ENCODE peak calls at places on chromosomes 5 and 9, in five cellular contexts. Z is H9; B is GM23338; U is WERI-Rb-1; W is activated CD8-positive, alpha-beta T cell treated with anti-CD3 and anti-CD28 coated beads for 36 hours. F is an unnamed sample.

GRCh38 chr9:33331411-33331891 is 41.1 kb downstream of the NFX1 start:
- DNase-seq in Z (no peak), B (no peak), U (no peak), W (no peak), F (no peak)

GRCh38 chr9:95365766-95366165 is 48.3 kb upstream of the FANCC start:
- DNase-seq in Z (no peak), B (no peak), U (no peak), W (no peak), F (no peak)

GRCh38 chr5:124905756-124906155 is 159.3 kb upstream of the ZNF608 start:
- DNase-seq in Z (no peak), B (no peak), U (no peak), W (no peak), F (no peak)

GRCh38 chr5:121088341-121088740 is 624.2 kb downstream of the PRR16 start:
- DNase-seq in Z (no peak), B (no peak), U (no peak), W (no peak), F (no peak)

GRCh38 chr5:29758986-29759421 is 1434.5 kb upstream of the CDH6 start:
- DNase-seq in Z (no peak), B (peak), U (peak), W (no peak), F (no peak)

GRCh38 chr5:16666861-16667481 is 50.2 kb upstream of the RETREG1 start:
- DNase-seq in Z (no peak), B (peak), U (peak), W (peak), F (no peak)

GRCh38 chr5:79689541-79690466 is at the start of gene CMYA5:
- DNase-seq in Z (peak), B (peak), U (no peak), W (no peak), F (no peak)

GRCh38 chr5:10860645-10861455 is 99.8 kb upstream of the DAP start:
- DNase-seq in Z (no peak), B (no peak), U (no peak), W (no peak), F (no peak)

GRCh38 chr5:170070556-170071412 is 34.9 kb upstream of the FOXI1 start:
- DNase-seq in Z (peak), B (peak), U (peak), W (peak), F (no peak)

GRCh38 chr5:141528401-141528984 is 39.6 kb downstream of the PCDHGC5 start:
- DNase-seq in Z (no peak), B (no peak), U (no peak), W (no peak), F (peak)

GRCh38 chr5:105836263-105836662 is 1834.5 kb downstream of the EFNA5 start:
- DNase-seq in Z (no peak), B (no peak), U (no peak), W (no peak), F (no peak)

GRCh38 chr5:179606071-179606909 is 17.2 kb downstream of the HNRNPH1 start:
- DNase-seq in Z (no peak), B (no peak), U (no peak), W (no peak), F (no peak)

GRCh38 chr5:133247881-133248642 is 196.2 kb downstream of the HSPA4 start:
- DNase-seq in Z (peak), B (peak), U (peak), W (no peak), F (no peak)

GRCh38 chr9:94767331-94768099 is 41.0 kb downstream of the AOPEP start:
- DNase-seq in Z (no peak), B (no peak), U (no peak), W (no peak), F (no peak)

GRCh38 chr5:132100672-132101261 is 27.2 kb downstream of the CSF2 start:
- DNase-seq in Z (no peak), B (no peak), U (no peak), W (peak), F (no peak)

GRCh38 chr5:112492291-112492690 is 73.2 kb upstream of the EPB41L4A start:
- DNase-seq in Z (peak), B (peak), U (peak), W (peak), F (no peak)

GRCh38 chr9:4793412-4794005 is 765 bp downstream of the RCL1 start:
- DNase-seq in Z (no peak), B (no peak), U (no peak), W (no peak), F (no peak)

GRCh38 chr5:65926276-65926761 is at the start of gene ERBIN:
- DNase-seq in Z (peak), B (peak), U (peak), W (peak), F (peak)

GRCh38 chr5:68396722-68397121 is 181.2 kb downstream of the PIK3R1 start:
- DNase-seq in Z (no peak), B (no peak), U (peak), W (no peak), F (no peak)

GRCh38 chr5:88880196-88880595 is 2.8 kb downstream of the MEF2C start:
- DNase-seq in Z (no peak), B (no peak), U (no peak), W (no peak), F (no peak)

GRCh38 chr5:143031781-143032724 is 261.9 kb downstream of the ARHGAP26 start:
- DNase-seq in Z (no peak), B (no peak), U (peak), W (no peak), F (no peak)

GRCh38 chr9:134063088-134063875 is 4.5 kb downstream of the BRD3 start:
- DNase-seq in Z (peak), B (no peak), U (no peak), W (no peak), F (no peak)

GRCh38 chr5:93607367-93608258 is 24.6 kb downstream of the NR2F1 start:
- DNase-seq in Z (peak), B (peak), U (peak), W (peak), F (no peak)

GRCh38 chr5:36644727-36645126 is 38.3 kb downstream of the SLC1A3 start:
- DNase-seq in Z (no peak), B (peak), U (no peak), W (no peak), F (no peak)

GRCh38 chr9:76441551-76442322 is 17.2 kb upstream of the GCNT1 start:
- DNase-seq in Z (no peak), B (no peak), U (no peak), W (peak), F (no peak)

GRCh38 chr5:123036391-123037103 is at the start of gene PPIC:
- DNase-seq in Z (peak), B (peak), U (peak), W (peak), F (peak)

GRCh38 chr5:56608216-56608925 is 207.0 kb upstream of the MAP3K1 start:
- DNase-seq in Z (no peak), B (no peak), U (no peak), W (no peak), F (no peak)

GRCh38 chr9:92097997-92098482 is 17.2 kb downstream of the SPTLC1 start:
- DNase-seq in Z (peak), B (peak), U (no peak), W (peak), F (no peak)

GRCh38 chr9:78963911-78964310 is 607.9 kb upstream of the TLE4 start:
- DNase-seq in Z (no peak), B (no peak), U (no peak), W (no peak), F (no peak)

GRCh38 chr9:78954286-78954685 is 617.5 kb upstream of the TLE4 start:
- DNase-seq in Z (no peak), B (no peak), U (no peak), W (no peak), F (no peak)

GRCh38 chr9:78962186-78962585 is 609.6 kb upstream of the TLE4 start:
- DNase-seq in Z (no peak), B (no peak), U (no peak), W (no peak), F (no peak)

DNA sequence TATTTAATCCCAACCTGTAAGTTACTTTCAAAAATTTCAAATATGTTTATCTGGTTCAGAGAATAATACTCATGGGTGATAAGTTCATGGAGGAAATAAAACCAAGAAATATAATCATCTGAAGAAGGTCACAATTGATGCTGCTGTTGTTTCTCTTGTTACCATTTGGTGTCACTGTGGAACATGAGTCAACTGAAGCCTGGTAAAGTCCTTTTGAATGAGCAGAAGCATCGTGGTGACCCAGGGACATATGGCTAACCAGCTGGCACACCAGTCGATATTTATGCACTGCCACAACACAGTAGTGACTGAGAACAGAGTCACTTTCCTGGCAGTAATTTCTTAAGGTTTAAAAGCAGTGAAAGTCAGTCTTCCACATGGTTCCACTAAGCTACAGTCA is 612.9 kb upstream of the TLE4 start:
- DNase-seq in Z (no peak), B (peak), U (peak), W (no peak), F (no peak)
- TF ChIP-seq CTCF in Z (peak), B (peak), U (peak), W (no peak), F (no peak)

GRCh38 chr9:1729631-1730030 is 285.5 kb upstream of the SMARCA2 start:
- DNase-seq in Z (no peak), B (no peak), U (no peak), W (no peak), F (no peak)

GRCh38 chr9:1723616-1724015 is 291.5 kb upstream of the SMARCA2 start:
- DNase-seq in Z (no peak), B (no peak), U (no peak), W (no peak), F (no peak)

GRCh38 chr9:1722404-1722803 is 292.7 kb upstream of the SMARCA2 start:
- DNase-seq in Z (peak), B (peak), U (no peak), W (no peak), F (no peak)

GRCh38 chr9:1732670-1733069 is 282.5 kb upstream of the SMARCA2 start:
- DNase-seq in Z (no peak), B (no peak), U (no peak), W (peak), F (no peak)

DNA sequence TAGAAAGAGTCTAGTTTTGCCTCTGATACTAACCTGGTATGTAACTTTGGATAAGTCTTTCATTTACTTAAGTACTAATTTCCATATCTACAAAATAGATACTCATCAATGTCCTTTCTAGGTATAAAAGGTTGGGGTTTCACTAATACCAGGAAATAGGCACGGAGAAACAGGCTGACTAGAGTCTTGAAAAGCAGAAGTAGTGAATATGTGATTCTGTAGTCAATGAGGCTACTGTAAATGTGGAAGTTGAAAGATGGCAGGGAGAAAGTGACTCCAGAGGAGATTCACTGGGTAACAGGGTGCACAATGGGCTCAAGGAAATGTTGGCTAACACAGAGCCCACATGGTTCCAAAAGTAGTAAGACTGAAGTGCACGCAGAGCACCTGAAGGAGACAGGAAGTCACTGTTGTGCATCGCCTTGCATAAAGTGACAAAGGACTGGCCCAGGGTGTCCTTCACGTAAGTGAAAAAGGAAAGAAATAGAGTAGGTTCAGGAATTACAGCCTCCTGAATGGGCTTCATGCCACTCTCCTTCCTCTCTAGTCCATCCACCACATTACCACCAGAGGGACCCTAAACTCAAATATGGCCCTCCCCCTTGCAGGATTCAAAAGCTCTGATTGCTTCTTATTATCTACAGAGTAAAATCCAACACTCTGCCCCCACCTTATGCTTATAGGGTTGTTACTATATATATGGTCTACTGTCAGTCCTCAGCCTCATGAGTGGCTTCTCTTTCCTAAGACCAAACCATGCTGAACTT is 288.0 kb upstream of the SMARCA2 start:
- DNase-seq in Z (peak), B (peak), U (no peak), W (peak), F (no peak)
- TF ChIP-seq CTCF in Z (peak), B (peak), U (peak), W (no peak), F (no peak)

GRCh38 chr9:114914139-114914538 is 16.3 kb downstream of the TNFSF8 start:
- DNase-seq in Z (no peak), B (peak), U (no peak), W (no peak), F (no peak)
- TF ChIP-seq CTCF in Z (peak), B (peak), U (peak), W (no peak), F (peak)

DNA sequence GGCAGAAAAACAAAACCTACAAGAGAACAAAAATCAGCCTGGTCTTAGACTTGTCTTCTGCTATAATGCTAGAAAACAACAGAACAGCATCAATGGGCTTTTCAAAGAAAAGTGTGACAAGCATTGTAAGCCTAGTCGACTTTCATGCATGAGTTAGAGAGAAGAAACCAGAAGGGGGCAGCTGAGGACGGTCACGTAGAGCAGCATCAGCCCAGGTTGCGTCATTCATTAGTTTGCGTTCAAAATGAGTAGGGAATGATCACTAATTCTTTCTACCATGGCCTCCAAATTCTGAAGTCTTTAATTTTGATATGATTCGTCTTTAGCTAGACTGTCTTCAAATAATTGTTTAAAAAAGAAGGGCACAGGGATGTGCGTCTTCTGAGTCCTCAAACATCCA is 4.7 kb upstream of the ISCA1 start:
- DNase-seq in Z (peak), B (peak), U (peak), W (peak), F (no peak)
- TF ChIP-seq CTCF in Z (peak), B (peak), U (peak), W (peak), F (peak)

GRCh38 chr9:115524467-115525059 is 406.6 kb upstream of the TNC start:
- DNase-seq in Z (no peak), B (peak), U (peak), W (peak), F (no peak)
- TF ChIP-seq CTCF in Z (peak), B (peak), U (peak), W (peak), F (peak)

GRCh38 chr9:20529837-20530236 is 92.5 kb downstream of the MLLT3 start:
- DNase-seq in Z (no peak), B (no peak), U (no peak), W (no peak), F (no peak)

GRCh38 chr9:20528253-20528652 is 94.0 kb downstream of the MLLT3 start:
- DNase-seq in Z (no peak), B (no peak), U (no peak), W (no peak), F (no peak)

GRCh38 chr9:20526500-20527319 is 95.6 kb downstream of the MLLT3 start:
- DNase-seq in Z (no peak), B (peak), U (no peak), W (no peak), F (no peak)

GRCh38 chr9:20524776-20525175 is 97.5 kb downstream of the MLLT3 start:
- DNase-seq in Z (peak), B (peak), U (peak), W (peak), F (no peak)
- TF ChIP-seq CTCF in Z (peak), B (peak), U (peak), W (peak), F (no peak)

GRCh38 chr9:87686520-87687090 is 39.3 kb upstream of the CTSL start:
- DNase-seq in Z (no peak), B (no peak), U (no peak), W (no peak), F (no peak)

GRCh38 chr9:87683751-87684626 is 41.9 kb upstream of the CTSL start:
- DNase-seq in Z (peak), B (peak), U (no peak), W (no peak), F (no peak)

GRCh38 chr9:87685431-87685830 is 40.5 kb upstream of the CTSL start:
- DNase-seq in Z (peak), B (no peak), U (no peak), W (no peak), F (no peak)

GRCh38 chr9:87685871-87686519 is 39.9 kb upstream of the CTSL start:
- DNase-seq in Z (peak), B (no peak), U (no peak), W (no peak), F (no peak)

DNA sequence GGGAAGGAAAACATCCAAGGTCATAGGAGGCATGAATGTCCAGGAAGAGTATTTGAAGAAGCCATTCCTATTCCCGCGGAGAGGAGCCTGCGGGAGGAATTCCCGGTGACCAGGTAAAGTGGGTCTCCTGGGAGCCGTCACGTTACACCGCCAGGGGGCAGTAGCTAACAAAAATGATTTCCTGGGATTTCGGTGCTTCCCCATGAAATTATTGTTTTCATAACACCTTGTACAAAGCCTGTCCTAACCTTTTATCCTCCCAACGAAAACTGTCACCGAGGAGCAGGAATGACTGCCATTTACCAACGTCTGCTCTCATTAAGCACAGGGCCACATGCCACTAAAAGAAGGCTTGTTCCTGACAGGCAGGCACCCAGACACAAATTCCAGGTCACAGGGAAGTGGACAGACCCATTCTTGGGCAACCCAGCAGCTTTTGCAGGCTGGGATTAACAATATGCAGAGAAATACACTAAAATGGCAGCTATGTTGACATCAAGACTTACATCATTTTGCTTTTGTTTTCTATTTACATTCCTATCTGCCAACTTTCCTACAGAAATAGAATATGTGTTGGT is 41.2 kb upstream of the CTSL start:
- DNase-seq in Z (peak), B (peak), U (peak), W (no peak), F (no peak)
- TF ChIP-seq CTCF in Z (peak), B (peak), U (peak), W (no peak), F (peak)

GRCh38 chr5:139091439-139092156 is 106.6 kb downstream of the SIL1 start:
- DNase-seq in Z (no peak), B (no peak), U (peak), W (no peak), F (no peak)
- TF ChIP-seq CTCF in Z (no peak), B (peak), U (peak), W (no peak), F (peak)

F was measured in osteocyte.